ENCODE peak calls at places on chromosome 7, in nine cellular contexts. I is A549, W is kidney epithelial cell, E is lower leg skin, X is GM23338, Z is GM13977, N is type B pancreatic cell, L is HCT116, V is AG04450. S is an unnamed sample.

GRCh38 chr7:50068026-50068425 is 25.0 kb downstream of the ZPBP start:
- DNase-seq in I (peak), W (peak), E (no peak), X (peak), Z (no peak), N (no peak), L (peak), V (no peak), S (no peak)

GRCh38 chr7:8389898-8390642 is 43.3 kb upstream of the NXPH1 start:
- DNase-seq in I (peak), W (no peak), E (no peak), X (peak), Z (no peak), N (no peak), L (peak), V (no peak), S (no peak)

GRCh38 chr7:157490465-157490912 is 153.7 kb downstream of the DNAJB6 start:
- DNase-seq in I (peak), W (no peak), E (no peak), X (no peak), Z (no peak), N (no peak), L (peak), V (no peak), S (no peak)

GRCh38 chr7:93843260-93843659 is 47.3 kb downstream of the TFPI2 start:
- DNase-seq in I (no peak), W (no peak), E (no peak), X (no peak), Z (no peak), N (no peak), L (no peak), V (no peak), S (no peak)

GRCh38 chr7:31957090-31957720 is 113.0 kb downstream of the PDE1C start:
- DNase-seq in I (peak), W (no peak), E (no peak), X (no peak), Z (no peak), N (no peak), L (no peak), V (no peak), S (no peak)

GRCh38 chr7:100584046-100584676 is 1.8 kb downstream of the LRCH4 start:
- DNase-seq in I (no peak), W (no peak), E (no peak), X (no peak), Z (no peak), N (no peak), L (no peak), V (no peak), S (no peak)

GRCh38 chr7:4725014-4725951 is 43.2 kb downstream of the FOXK1 start:
- DNase-seq in I (peak), W (peak), E (peak), X (peak), Z (peak), N (no peak), L (no peak), V (peak), S (no peak)

GRCh38 chr7:111363099-111363498 is 199.2 kb downstream of the IMMP2L start:
- DNase-seq in I (no peak), W (no peak), E (no peak), X (no peak), Z (no peak), N (no peak), L (no peak), V (no peak), S (no peak)

GRCh38 chr7:123522061-123522460 is 12.3 kb downstream of the IQUB start:
- DNase-seq in I (no peak), W (peak), E (no peak), X (no peak), Z (no peak), N (no peak), L (no peak), V (no peak), S (no peak)

GRCh38 chr7:117405519-117405918 is 21.8 kb downstream of the ASZ1 start:
- DNase-seq in I (no peak), W (no peak), E (no peak), X (peak), Z (no peak), N (no peak), L (no peak), V (no peak), S (no peak)

GRCh38 chr7:117402109-117402508 is 25.2 kb downstream of the ASZ1 start:
- DNase-seq in I (no peak), W (peak), E (no peak), X (peak), Z (no peak), N (no peak), L (no peak), V (no peak), S (no peak)

GRCh38 chr7:117403737-117404136 is 23.6 kb downstream of the ASZ1 start:
- DNase-seq in I (no peak), W (no peak), E (no peak), X (no peak), Z (no peak), N (no peak), L (no peak), V (no peak), S (no peak)

GRCh38 chr7:117399820-117400422 is 27.4 kb downstream of the ASZ1 start:
- DNase-seq in I (peak), W (no peak), E (no peak), X (no peak), Z (peak), N (no peak), L (no peak), V (no peak), S (no peak)

DNA sequence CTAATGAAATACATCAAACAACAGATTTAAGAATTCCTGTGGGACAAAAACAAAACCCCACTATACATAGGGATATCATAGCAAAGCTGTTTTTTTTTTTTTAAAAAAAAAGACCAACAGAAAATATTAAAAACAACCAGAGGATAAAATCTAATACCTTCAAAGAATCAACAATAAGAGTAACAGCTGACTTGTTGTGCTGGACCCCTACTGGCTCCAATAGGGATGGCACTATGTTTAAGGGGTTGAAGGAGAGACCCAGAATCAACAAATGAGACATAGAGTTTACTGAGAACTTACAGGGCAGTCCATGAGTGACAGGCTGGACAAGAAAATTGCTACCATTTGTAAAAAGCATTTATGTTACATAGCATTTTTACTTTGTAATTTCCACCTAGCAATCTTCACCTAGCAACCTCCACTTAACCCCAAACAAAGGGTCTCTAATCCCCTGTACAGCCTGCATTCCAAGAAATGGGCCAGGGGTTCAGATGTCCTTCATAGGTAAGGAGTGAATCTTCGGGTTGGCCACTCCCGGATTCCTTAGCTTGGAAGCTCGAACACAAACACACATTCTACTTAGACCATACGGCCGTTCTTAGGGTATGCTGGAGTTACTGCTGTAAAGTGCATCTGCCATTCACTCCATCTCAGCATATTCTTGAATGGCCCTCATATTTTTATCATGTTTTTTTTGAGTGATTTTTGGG is 25.8 kb downstream of the ASZ1 start:
- DNase-seq in I (peak), W (no peak), E (no peak), X (peak), Z (no peak), N (no peak), L (no peak), V (no peak), S (no peak)
- TF ChIP-seq CTCF in I (no peak), W (peak), E (no peak), X (peak), Z (peak), N (peak), L (no peak), V (peak), S (peak)

GRCh38 chr7:15972767-15973362 is 286.4 kb upstream of the MEOX2 start:
- DNase-seq in I (no peak), W (no peak), E (peak), X (no peak), Z (no peak), N (no peak), L (no peak), V (no peak), S (no peak)

DNA sequence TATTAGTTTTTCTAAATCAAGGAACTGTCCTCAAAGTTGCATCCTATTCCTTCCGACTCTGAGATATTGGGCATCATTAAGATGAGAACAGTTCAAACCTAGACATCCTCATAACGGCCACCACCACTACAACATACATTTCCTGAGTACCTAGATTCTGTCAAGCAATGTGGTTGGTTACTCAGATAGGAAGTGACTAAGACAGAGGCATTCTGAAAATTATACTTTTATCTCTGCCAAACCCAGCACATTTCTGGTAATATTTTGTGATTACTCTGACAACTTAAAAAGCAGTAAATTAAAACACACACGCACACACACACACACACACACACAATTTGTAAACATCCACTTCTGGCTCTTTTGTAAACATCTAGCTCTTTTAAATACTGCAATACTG is 291.2 kb upstream of the MEOX2 start:
- DNase-seq in I (no peak), W (no peak), E (no peak), X (no peak), Z (no peak), N (no peak), L (no peak), V (no peak), S (no peak)
- TF ChIP-seq CTCF in I (no peak), W (no peak), E (no peak), X (no peak), Z (no peak), N (no peak), L (no peak), V (no peak), S (no peak)

GRCh38 chr7:40598915-40599314 is 464.1 kb downstream of the SUGCT start:
- DNase-seq in I (no peak), W (no peak), E (no peak), X (no peak), Z (no peak), N (no peak), L (no peak), V (no peak), S (no peak)

GRCh38 chr7:40608321-40609075 is 473.7 kb downstream of the SUGCT start:
- DNase-seq in I (no peak), W (no peak), E (no peak), X (no peak), Z (no peak), N (no peak), L (no peak), V (no peak), S (no peak)

GRCh38 chr7:40599836-40600235 is 465.0 kb downstream of the SUGCT start:
- DNase-seq in I (no peak), W (no peak), E (no peak), X (no peak), Z (no peak), N (no peak), L (no peak), V (no peak), S (no peak)

DNA sequence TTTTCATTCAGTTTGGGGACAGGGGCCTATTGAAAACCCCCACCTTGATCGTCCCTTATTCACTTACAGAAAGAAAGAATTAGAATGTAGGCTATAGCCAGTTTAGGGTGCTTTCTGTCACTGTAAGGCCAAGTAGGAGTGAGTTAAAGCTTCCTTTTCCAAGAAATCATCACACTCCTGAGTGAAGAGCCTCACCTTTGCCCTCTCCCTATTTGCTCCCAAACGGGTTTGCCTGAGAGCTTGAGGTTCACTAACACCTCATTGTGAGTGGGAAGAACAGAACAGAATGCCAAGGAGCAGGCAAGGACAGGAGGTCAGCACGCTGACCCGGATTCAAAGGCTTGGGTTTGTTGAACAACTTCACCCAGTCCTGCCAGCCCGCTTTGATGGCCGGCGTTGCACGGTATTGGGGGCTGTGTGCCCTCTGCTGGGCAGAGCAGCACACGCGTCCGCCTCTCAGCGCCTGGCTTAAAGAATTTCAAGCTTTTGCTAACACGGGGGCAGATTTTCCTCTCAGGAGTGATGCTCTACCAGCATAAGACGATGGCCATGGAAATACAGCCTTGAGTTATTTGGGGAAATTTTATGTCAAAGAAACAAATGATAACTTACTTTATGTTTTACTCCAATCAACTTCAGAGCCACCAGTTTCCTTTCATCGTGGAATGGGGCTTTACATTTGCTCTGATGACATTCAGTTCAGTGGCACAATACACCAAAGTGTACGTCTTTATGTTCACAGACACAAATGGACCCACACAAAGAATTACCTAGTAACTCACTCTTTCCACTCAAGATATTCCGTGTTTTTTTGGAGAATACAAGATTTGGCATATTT is 470.0 kb downstream of the SUGCT start:
- DNase-seq in I (peak), W (peak), E (no peak), X (peak), Z (peak), N (no peak), L (peak), V (peak), S (no peak)
- TF ChIP-seq CTCF in I (peak), W (peak), E (no peak), X (peak), Z (peak), N (peak), L (peak), V (peak), S (peak)

GRCh38 chr7:6430271-6430940 is 17.3 kb downstream of the DAGLB start:
- DNase-seq in I (no peak), W (no peak), E (no peak), X (peak), Z (no peak), N (no peak), L (no peak), V (no peak), S (no peak)
- TF ChIP-seq CTCF in I (no peak), W (peak), E (no peak), X (peak), Z (peak), N (peak), L (peak), V (peak), S (peak)

DNA sequence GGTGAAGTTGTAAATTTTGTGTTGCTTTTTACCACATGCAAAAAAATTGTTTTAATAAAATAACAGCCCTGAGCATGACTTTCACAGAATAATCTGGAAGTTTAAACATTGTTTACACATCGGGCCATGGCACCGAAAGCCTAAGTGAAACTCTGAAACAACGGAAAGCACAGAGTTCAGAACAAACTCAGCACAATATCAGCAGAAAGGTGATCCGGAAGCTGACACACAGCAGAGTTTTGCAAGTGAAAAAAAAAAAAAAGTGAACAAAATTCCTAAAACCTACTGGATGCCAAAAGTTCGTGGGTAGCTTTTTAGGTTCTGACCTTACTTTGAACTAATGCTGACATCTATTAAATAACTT is 39.8 kb downstream of the ELMO1 start:
- DNase-seq in I (no peak), W (no peak), E (no peak), X (no peak), Z (peak), N (no peak), L (no peak), V (no peak), S (no peak)
- TF ChIP-seq CTCF in I (no peak), W (no peak), E (no peak), X (no peak), Z (no peak), N (no peak), L (no peak), V (no peak), S (no peak)

GRCh38 chr7:132181946-132182685 is 394.2 kb downstream of the PLXNA4 start:
- DNase-seq in I (no peak), W (no peak), E (no peak), X (no peak), Z (no peak), N (no peak), L (no peak), V (no peak), S (no peak)
- TF ChIP-seq CTCF in I (no peak), W (no peak), E (no peak), X (no peak), Z (no peak), N (no peak), L (no peak), V (no peak), S (no peak)